ENCODE peak calls at places on chromosomes 3 and 15, in nine cellular contexts. O is anterior cingulate cortex; K is kidney epithelial cell; R is stimulated activated CD8-positive, alpha-beta memory T cell treated with anti-CD3 and anti-CD28 coated beads, Interleukin-7, amount 100 ng/mL, for 1 hour; M is prostate gland; A is HCEC 1CT; H is T-helper 2 cell; C is H54; G is activated T-cell treated with anti-CD3 and anti-CD28 coated beads for 1 hour. T is an unnamed sample.

GRCh38 chr3:159144891-159145290 is 343.0 kb downstream of the MFSD1 start:
- DNase-seq in O (no peak), K (no peak), R (no peak), M (no peak), A (no peak), H (no peak), C (no peak), G (no peak), T (no peak)

GRCh38 chr3:116440196-116440595 is 5.1 kb downstream of the LSAMP start:
- DNase-seq in O (no peak), K (peak; percentile 78), R (no peak), M (no peak), A (peak; percentile 7), H (no peak), C (peak; percentile 10), G (no peak), T (peak; percentile 35)

GRCh38 chr3:61354604-61355003 is 103.4 kb upstream of the FHIT start:
- DNase-seq in O (no peak), K (no peak), R (no peak), M (no peak), A (no peak), H (no peak), C (no peak), G (no peak), T (no peak)

GRCh38 chr3:14289590-14290453 is 111.2 kb downstream of the LSM3 start:
- DNase-seq in O (no peak), K (peak; percentile 92), R (no peak), M (no peak), A (peak; percentile 73), H (no peak), C (peak; percentile 85), G (no peak), T (peak; percentile 63)

GRCh38 chr15:47756872-47757271 is 39.6 kb downstream of the SEMA6D start:
- DNase-seq in O (no peak), K (peak; percentile 39), R (no peak), M (no peak), A (peak; percentile 91), H (no peak), C (no peak), G (no peak), T (peak; percentile 77)

GRCh38 chr3:359672-360071 is 163.1 kb downstream of the CHL1 start:
- DNase-seq in O (no peak), K (no peak), R (no peak), M (no peak), A (no peak), H (no peak), C (no peak), G (no peak), T (no peak)

GRCh38 chr3:184602406-184603155 is 41.0 kb downstream of the EPHB3 start:
- DNase-seq in O (no peak), K (no peak), R (no peak), M (no peak), A (no peak), H (no peak), C (peak; percentile 63), G (no peak), T (peak; percentile 37)

GRCh38 chr15:63044645-63045437 is 2.3 kb downstream of the TPM1 start:
- DNase-seq in O (no peak), K (no peak), R (no peak), M (no peak), A (peak; percentile 50), H (no peak), C (no peak), G (no peak), T (no peak)

T was measured in foreskin keratinocyte.